ENCODE peak calls at places on chromosomes 5 and 9, in six cellular contexts. One of them, this sample, is unnamed.

GRCh38 chr9:83418283-83418682 is 119.9 kb downstream of the FRMD3 start:
- DNase-seq in psoas muscle: no peak
- DNase-seq in head of caudate nucleus: no peak
- DNase-seq in H7: no peak
- DNase-seq in colonic mucosa: no peak
- DNase-seq in Right ventricle myocardium superior: no peak
- DNase-seq in this sample: no peak

GRCh38 chr5:68287631-68287975 is 72.0 kb downstream of the PIK3R1 start:
- DNase-seq in H7: no peak
- DNase-seq in head of caudate nucleus: no peak
- DNase-seq in Right ventricle myocardium superior: no peak
- DNase-seq in colonic mucosa: no peak
- DNase-seq in psoas muscle: no peak
- DNase-seq in this sample: no peak

GRCh38 chr5:131148835-131149234 is 16.2 kb downstream of the HINT1 start:
- DNase-seq in colonic mucosa: no peak
- DNase-seq in head of caudate nucleus: peak; percentile 74
- DNase-seq in psoas muscle: no peak
- DNase-seq in Right ventricle myocardium superior: no peak
- DNase-seq in H7: no peak
- DNase-seq in this sample: no peak

GRCh38 chr5:115484368-115484767 is 60.2 kb downstream of the FEM1C start:
- DNase-seq in head of caudate nucleus: no peak
- DNase-seq in psoas muscle: no peak
- DNase-seq in H7: no peak
- DNase-seq in Right ventricle myocardium superior: no peak
- DNase-seq in colonic mucosa: no peak
- DNase-seq in this sample: no peak

GRCh38 chr5:175867587-175868347 is 3.6 kb upstream of the CPLX2 start:
- DNase-seq in head of caudate nucleus: no peak
- DNase-seq in psoas muscle: no peak
- DNase-seq in Right ventricle myocardium superior: no peak
- DNase-seq in colonic mucosa: peak; percentile 21
- DNase-seq in H7: peak; percentile 80
- DNase-seq in this sample: peak; percentile 81

GRCh38 chr5:63961125-63961597 is 1.1 kb downstream of the HTR1A start:
- DNase-seq in head of caudate nucleus: no peak
- DNase-seq in colonic mucosa: no peak
- DNase-seq in Right ventricle myocardium superior: no peak
- DNase-seq in psoas muscle: no peak
- DNase-seq in H7: no peak
- DNase-seq in this sample: no peak

GRCh38 chr5:67414712-67415111 is 218.1 kb upstream of the CD180 start:
- DNase-seq in head of caudate nucleus: no peak
- DNase-seq in H7: no peak
- DNase-seq in colonic mucosa: no peak
- DNase-seq in psoas muscle: no peak
- DNase-seq in Right ventricle myocardium superior: no peak
- DNase-seq in this sample: no peak

GRCh38 chr5:10726913-10727517 is 34.0 kb downstream of the DAP start:
- DNase-seq in colonic mucosa: no peak
- DNase-seq in head of caudate nucleus: no peak
- DNase-seq in psoas muscle: no peak
- DNase-seq in H7: no peak
- DNase-seq in Right ventricle myocardium superior: no peak
- DNase-seq in this sample: no peak

GRCh38 chr5:143244990-143245389 is 158.5 kb downstream of the NR3C1 start:
- DNase-seq in Right ventricle myocardium superior: no peak
- DNase-seq in H7: no peak
- DNase-seq in psoas muscle: no peak
- DNase-seq in head of caudate nucleus: no peak
- DNase-seq in colonic mucosa: no peak
- DNase-seq in this sample: no peak

GRCh38 chr9:34338664-34339063 is 9.3 kb downstream of the NUDT2 start:
- DNase-seq in colonic mucosa: no peak
- DNase-seq in head of caudate nucleus: peak; percentile 62
- DNase-seq in H7: no peak
- DNase-seq in psoas muscle: no peak
- DNase-seq in Right ventricle myocardium superior: no peak
- DNase-seq in this sample: no peak

GRCh38 chr5:133994990-133995333 is 9.8 kb downstream of the VDAC1 start:
- DNase-seq in colonic mucosa: no peak
- DNase-seq in H7: peak; percentile 9
- DNase-seq in psoas muscle: no peak
- DNase-seq in head of caudate nucleus: no peak
- DNase-seq in Right ventricle myocardium superior: no peak
- DNase-seq in this sample: no peak

GRCh38 chr5:10671041-10672008 is 89.7 kb downstream of the DAP start:
- DNase-seq in Right ventricle myocardium superior: no peak
- DNase-seq in head of caudate nucleus: no peak
- DNase-seq in psoas muscle: no peak
- DNase-seq in H7: no peak
- DNase-seq in colonic mucosa: no peak
- DNase-seq in this sample: no peak

GRCh38 chr5:129506092-129506491 is 46.0 kb downstream of the ADAMTS19 start:
- DNase-seq in head of caudate nucleus: no peak
- DNase-seq in H7: no peak
- DNase-seq in psoas muscle: no peak
- DNase-seq in Right ventricle myocardium superior: no peak
- DNase-seq in colonic mucosa: no peak
- DNase-seq in this sample: no peak

GRCh38 chr9:93132946-93133640 is 958 bp downstream of the NINJ1 start:
- DNase-seq in Right ventricle myocardium superior: no peak
- DNase-seq in H7: peak; percentile 78
- DNase-seq in psoas muscle: no peak
- DNase-seq in colonic mucosa: peak; percentile 54
- DNase-seq in head of caudate nucleus: no peak
- DNase-seq in this sample: peak; percentile 38

GRCh38 chr9:124676159-124676551 is 95.0 kb downstream of the NR6A1 start:
- DNase-seq in head of caudate nucleus: no peak
- DNase-seq in H7: no peak
- DNase-seq in colonic mucosa: no peak
- DNase-seq in Right ventricle myocardium superior: no peak
- DNase-seq in psoas muscle: no peak
- DNase-seq in this sample: no peak

GRCh38 chr5:98368141-98368540 is 405.3 kb upstream of the RGMB start:
- DNase-seq in psoas muscle: no peak
- DNase-seq in Right ventricle myocardium superior: no peak
- DNase-seq in colonic mucosa: no peak
- DNase-seq in H7: no peak
- DNase-seq in head of caudate nucleus: no peak
- DNase-seq in this sample: no peak

GRCh38 chr5:218457-219289 is 553 bp downstream of the SDHA start:
- DNase-seq in Right ventricle myocardium superior: peak; percentile 61
- DNase-seq in H7: peak; percentile 65
- DNase-seq in colonic mucosa: peak; percentile 50
- DNase-seq in psoas muscle: peak; percentile 47
- DNase-seq in head of caudate nucleus: peak; percentile 27
- DNase-seq in this sample: peak; percentile 39

GRCh38 chr5:99355881-99356280 is 427.1 kb upstream of the CHD1 start:
- DNase-seq in Right ventricle myocardium superior: no peak
- DNase-seq in head of caudate nucleus: no peak
- DNase-seq in colonic mucosa: no peak
- DNase-seq in H7: no peak
- DNase-seq in psoas muscle: no peak
- DNase-seq in this sample: no peak

GRCh38 chr5:94345257-94345656 is 273.1 kb downstream of the KIAA0825 start:
- DNase-seq in colonic mucosa: no peak
- DNase-seq in Right ventricle myocardium superior: no peak
- DNase-seq in H7: no peak
- DNase-seq in psoas muscle: no peak
- DNase-seq in head of caudate nucleus: no peak
- DNase-seq in this sample: no peak

GRCh38 chr5:108858959-108859358 is 111.3 kb downstream of the FER start:
- DNase-seq in head of caudate nucleus: no peak
- DNase-seq in Right ventricle myocardium superior: no peak
- DNase-seq in H7: no peak
- DNase-seq in colonic mucosa: no peak
- DNase-seq in psoas muscle: no peak
- DNase-seq in this sample: no peak